ENCODE peak calls at places on chromosomes 5 and 9, in five cellular contexts. S is HepG2, J is IMR-90, M is A549, R is K562. G is an unnamed sample.

GRCh38 chr5:151469992-151470391 is 22.6 kb downstream of the SLC36A1 start:
- DNase-seq in S (no peak), J (no peak), M (no peak), R (no peak), G (no peak)

GRCh38 chr5:88719434-88719833 is 163.6 kb downstream of the MEF2C start:
- DNase-seq in S (no peak), J (no peak), M (no peak), R (no peak), G (no peak)

GRCh38 chr5:124102491-124102890 is 590.5 kb downstream of the CSNK1G3 start:
- DNase-seq in S (no peak), J (peak; percentile 10), M (no peak), R (no peak), G (no peak)

GRCh38 chr5:161851691-161852299 is 3.9 kb downstream of the GABRA1 start:
- DNase-seq in S (no peak), J (no peak), M (peak; percentile 2), R (no peak), G (no peak)

GRCh38 chr9:93093081-93093448 is 3.0 kb upstream of the CARD19 start:
- DNase-seq in S (no peak), J (no peak), M (no peak), R (no peak), G (no peak)

GRCh38 chr9:124412228-124412575 is 3.0 kb downstream of the PSMB7 start:
- DNase-seq in S (no peak), J (no peak), M (no peak), R (no peak), G (no peak)

GRCh38 chr9:125262217-125262991 is 778 bp downstream of the GAPVD1 start:
- DNase-seq in S (peak; percentile 15), J (no peak), M (no peak), R (no peak), G (peak; percentile 38)

GRCh38 chr5:1111727-1112289 is at the start of gene SLC12A7:
- DNase-seq in S (no peak), J (no peak), M (peak; percentile 86), R (peak; percentile 91), G (peak; percentile 82)

GRCh38 chr5:112738180-112738560 is 485 bp downstream of the APC start:
- DNase-seq in S (no peak), J (no peak), M (no peak), R (peak; percentile 15), G (peak; percentile 17)

GRCh38 chr5:157600252-157600651 is 24.7 kb upstream of the ADAM19 start:
- DNase-seq in S (no peak), J (no peak), M (no peak), R (no peak), G (no peak)

GRCh38 chr5:129065721-129066120 is 28.8 kb upstream of the ISOC1 start:
- DNase-seq in S (no peak), J (no peak), M (no peak), R (no peak), G (no peak)

GRCh38 chr5:110441035-110441434 is 285.4 kb downstream of the TMEM232 start:
- DNase-seq in S (peak; percentile 37), J (peak; percentile 31), M (no peak), R (no peak), G (peak; percentile 19)

GRCh38 chr5:60196382-60197113 is 303.0 kb upstream of the PDE4D start:
- DNase-seq in S (no peak), J (peak; percentile 72), M (peak; percentile 69), R (no peak), G (no peak)

GRCh38 chr9:30714389-30714788 is 1670.1 kb upstream of the ACO1 start:
- DNase-seq in S (no peak), J (no peak), M (no peak), R (no peak), G (no peak)

GRCh38 chr5:119274024-119274766 is 81.6 kb upstream of the TNFAIP8 start:
- DNase-seq in S (peak; percentile 21), J (peak; percentile 35), M (no peak), R (no peak), G (no peak)
- TF ChIP-seq BHLHE40 in S (no peak), J (no peak), M (no peak), R (no peak), G (no peak)

GRCh38 chr9:69276775-69277174 is 48.2 kb upstream of the ENTREP1 start:
- DNase-seq in S (no peak), J (no peak), M (no peak), R (no peak), G (no peak)
- TF ChIP-seq BHLHE40 in S (no peak), J (no peak), M (no peak), R (no peak), G (no peak)

DNA sequence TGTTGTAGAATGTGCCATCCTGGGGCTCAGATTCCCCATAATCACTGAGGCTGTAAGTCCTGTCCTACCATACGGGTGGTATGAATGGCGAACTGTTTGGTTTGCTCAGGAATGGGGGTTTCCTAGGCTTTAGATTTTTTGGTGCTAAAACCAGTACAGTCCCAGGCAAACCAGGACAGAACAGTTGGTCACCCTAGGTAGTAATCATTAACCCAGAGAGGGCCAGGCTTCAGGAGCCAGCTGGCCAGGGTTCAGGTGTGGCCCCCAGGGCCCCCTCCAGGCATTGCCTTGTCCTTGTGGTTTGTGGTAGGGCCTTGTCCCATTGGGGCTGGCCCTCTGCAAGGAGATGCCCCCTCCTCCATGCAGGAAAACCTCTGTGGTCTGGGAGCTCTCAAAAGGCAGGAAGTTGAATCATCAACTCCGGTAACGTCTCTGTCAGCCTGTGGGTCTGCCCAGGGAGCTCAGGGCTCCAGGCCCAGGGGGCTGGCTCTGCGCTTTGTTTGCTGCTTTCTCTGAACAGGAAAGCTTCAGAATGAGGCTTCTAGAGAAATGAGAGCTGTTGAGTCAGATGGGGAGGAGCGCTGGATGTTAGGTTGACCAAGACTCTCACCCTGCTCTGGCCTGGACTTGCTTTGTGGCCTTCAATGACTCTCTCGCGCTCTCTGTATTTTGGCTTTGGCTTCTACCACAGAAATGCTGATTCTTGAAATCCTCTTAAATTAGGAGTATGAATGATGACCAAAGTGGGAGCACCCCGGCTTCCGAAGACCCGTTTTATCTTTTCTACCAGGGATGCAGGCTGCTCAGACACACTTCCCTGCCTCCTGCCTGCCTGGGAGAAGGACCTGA is 22.2 kb upstream of the JADE2 start:
- DNase-seq in S (peak; percentile 93), J (peak; percentile 99), M (peak; percentile 80), R (peak; percentile 31), G (no peak)
- TF ChIP-seq BHLHE40 in S (no peak), J (no peak), M (no peak), R (no peak), G (no peak)

GRCh38 chr9:20512636-20513035 is 109.7 kb downstream of the MLLT3 start:
- DNase-seq in S (no peak), J (peak; percentile 23), M (no peak), R (no peak), G (no peak)
- TF ChIP-seq BHLHE40 in S (no peak), J (no peak), M (no peak), R (no peak), G (no peak)

GRCh38 chr5:143596500-143596820 is 193.0 kb upstream of the NR3C1 start:
- DNase-seq in S (no peak), J (no peak), M (no peak), R (no peak), G (no peak)

GRCh38 chr5:143594913-143595818 is 191.7 kb upstream of the NR3C1 start:
- DNase-seq in S (peak; percentile 98), J (peak; percentile 27), M (peak; percentile 64), R (no peak), G (no peak)

GRCh38 chr5:143588933-143589662 is 185.6 kb upstream of the NR3C1 start:
- DNase-seq in S (peak; percentile 73), J (no peak), M (no peak), R (no peak), G (no peak)

GRCh38 chr5:143593723-143594122 is 190.2 kb upstream of the NR3C1 start:
- DNase-seq in S (no peak), J (no peak), M (no peak), R (no peak), G (no peak)

DNA sequence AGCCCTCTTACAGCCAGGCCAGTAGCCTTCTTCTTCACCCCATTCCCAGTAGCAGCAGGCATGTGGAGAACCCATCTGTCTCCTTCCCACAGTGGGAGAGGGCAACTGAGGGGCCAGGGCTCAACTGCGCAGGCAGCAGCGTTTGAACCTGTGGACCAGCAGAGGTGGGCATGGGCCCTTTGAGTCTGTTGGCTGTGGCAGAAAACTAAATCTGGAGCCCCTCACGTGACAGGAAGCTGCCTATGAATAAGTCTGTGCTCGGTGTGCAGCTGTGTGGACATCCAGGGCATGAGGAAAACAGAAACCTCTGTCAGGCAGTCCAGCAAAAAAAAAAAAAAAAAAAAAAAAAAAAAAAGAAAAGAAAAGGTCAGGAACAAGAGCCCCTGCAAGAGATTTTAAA is 189.2 kb upstream of the NR3C1 start:
- DNase-seq in S (no peak), J (peak; percentile 64), M (no peak), R (no peak), G (no peak)
- TF ChIP-seq BHLHE40 in S (peak; percentile 16), J (peak; percentile 38), M (no peak), R (no peak), G (no peak)